ENCODE peak calls at places on chromosomes 5 and 9, in five cellular contexts. P is midbrain, G is HEK293T, E is amniotic stem cell, O is lung. M is an unnamed sample.
A peak's percentile ranks its signal among the peaks of the same experiment; 100 is the strongest.

GRCh38 chr5:79727722-79728355 is 38.2 kb downstream of the CMYA5 start:
- DNase-seq in P (no peak), G (no peak), E (no peak), O (no peak), M (no peak)

GRCh38 chr9:90888941-90889340 is 87.3 kb downstream of the SYK start:
- DNase-seq in P (no peak), G (no peak), E (no peak), O (no peak), M (no peak)

GRCh38 chr9:91857291-91857781 is 92.7 kb downstream of the ROR2 start:
- DNase-seq in P (no peak), G (no peak), E (no peak), O (no peak), M (no peak)

GRCh38 chr9:68775003-68775730 is 70.1 kb downstream of the PIP5K1B start:
- DNase-seq in P (no peak), G (no peak), E (no peak), O (no peak), M (no peak)

GRCh38 chr5:159341914-159342313 is 11.6 kb upstream of the IL12B start:
- DNase-seq in P (peak; percentile 9), G (peak; percentile 62), E (no peak), O (peak; percentile 84), M (peak; percentile 75)

GRCh38 chr5:41067714-41068113 is 3.4 kb downstream of the MROH2B start:
- DNase-seq in P (no peak), G (no peak), E (no peak), O (no peak), M (no peak)

GRCh38 chr9:112780637-112781036 is 30.1 kb downstream of the SNX30 start:
- DNase-seq in P (no peak), G (no peak), E (no peak), O (no peak), M (no peak)

GRCh38 chr9:132662152-132662945 is 7.4 kb downstream of the DDX31 start:
- DNase-seq in P (no peak), G (no peak), E (no peak), O (no peak), M (no peak)

GRCh38 chr9:106947097-106947496 is 84.1 kb downstream of the ZNF462 start:
- DNase-seq in P (no peak), G (no peak), E (no peak), O (no peak), M (no peak)

GRCh38 chr5:159184858-159185381 is 24.4 kb downstream of the RNF145 start:
- DNase-seq in P (no peak), G (no peak), E (peak; percentile 70), O (no peak), M (peak; percentile 90)

GRCh38 chr5:157710887-157711286 is 20.3 kb upstream of the THG1L start:
- DNase-seq in P (no peak), G (no peak), E (peak; percentile 31), O (no peak), M (peak; percentile 53)

GRCh38 chr9:129380961-129381401 is 202.9 kb upstream of the IER5L start:
- DNase-seq in P (no peak), G (no peak), E (no peak), O (no peak), M (no peak)

GRCh38 chr9:19229725-19230355 is 653 bp upstream of the DENND4C start:
- DNase-seq in P (no peak), G (peak; percentile 61), E (no peak), O (no peak), M (peak; percentile 17)

M was measured in SJSA1.